ENCODE peak calls at places on chromosome 12, in four cellular contexts. W is CD4-positive, CD25-positive, alpha-beta regulatory T cell; F is HCT116; T is ovary. G is an unnamed sample.

GRCh38 chr12:23899434-23899833 is 50.0 kb downstream of the SOX5 start:
- DNase-seq in T (no peak), W (no peak), F (no peak), G (no peak)

GRCh38 chr12:4002601-4003000 is 129.4 kb upstream of the PARP11 start:
- DNase-seq in W (no peak), F (no peak), T (no peak), G (no peak)

GRCh38 chr12:58539295-58539694 is 381.0 kb downstream of the LRIG3 start:
- DNase-seq in T (no peak), W (no peak), F (no peak), G (no peak)

GRCh38 chr12:56518570-56518969 is 3.0 kb upstream of the RBMS2 start:
- DNase-seq in F (no peak), T (no peak), W (no peak), G (no peak)

GRCh38 chr12:13670249-13670648 is 311.2 kb downstream of the GRIN2B start:
- DNase-seq in T (no peak), F (no peak), W (no peak), G (no peak)

GRCh38 chr12:6552140-6552551 is 3.7 kb downstream of the IFFO1 start:
- DNase-seq in F (no peak), T (no peak), W (no peak), G (no peak)

GRCh38 chr12:1471224-1471623 is 123.2 kb downstream of the FBXL14 start:
- DNase-seq in F (no peak), T (no peak), W (no peak), G (no peak)

GRCh38 chr12:87155616-87156015 is 873.6 kb downstream of the C12orf50 start:
- DNase-seq in F (no peak), T (no peak), W (no peak), G (no peak)

GRCh38 chr12:54477259-54477658 is 3.9 kb upstream of the GTSF1 start:
- DNase-seq in T (no peak), F (no peak), W (no peak), G (no peak)

GRCh38 chr12:50066402-50066801 is 9.0 kb downstream of the ASIC1 start:
- DNase-seq in W (no peak), F (no peak), T (no peak), G (no peak)

GRCh38 chr12:91685917-91686316 is 459.7 kb downstream of the BTG1 start:
- DNase-seq in T (no peak), F (peak), W (no peak), G (no peak)

GRCh38 chr12:75705749-75706719 is 194.6 kb upstream of the KRR1 start:
- DNase-seq in T (peak), W (no peak), F (peak), G (no peak)

GRCh38 chr12:102702447-102703114 is 214.5 kb downstream of the PAH start:
- DNase-seq in W (peak), F (peak), T (peak), G (peak)

GRCh38 chr12:43692064-43692463 is 66.5 kb downstream of the PUS7L start:
- DNase-seq in W (no peak), F (peak), T (no peak), G (no peak)

GRCh38 chr12:75979181-75979580 is 52.4 kb downstream of the PHLDA1 start:
- DNase-seq in W (no peak), T (no peak), F (no peak), G (peak)

GRCh38 chr12:94761559-94761958 is 111.2 kb upstream of the TMCC3 start:
- DNase-seq in F (peak), T (no peak), W (no peak), G (no peak)

GRCh38 chr12:88298761-88299242 is 156.7 kb downstream of the TMTC3 start:
- DNase-seq in W (no peak), T (no peak), F (peak), G (no peak)

GRCh38 chr12:67220065-67220464 is 49.1 kb upstream of the CAND1 start:
- DNase-seq in T (no peak), W (no peak), F (peak), G (no peak)

GRCh38 chr12:45329238-45329637 is 113.3 kb downstream of the ANO6 start:
- DNase-seq in F (no peak), W (no peak), T (no peak), G (no peak)

GRCh38 chr12:47773062-47773857 is at the start of gene SLC48A1:
- DNase-seq in F (no peak), W (peak), T (peak), G (peak)

G was measured in immature natural killer cell.